ENCODE peak calls at places on chromosome 18, in nine cellular contexts. One of them, this sample, is unnamed.

GRCh38 chr18:77115461-77115907 is 17.1 kb downstream of the MBP start:
- DNase-seq in GM10248: no peak
- DNase-seq in vagina: no peak
- DNase-seq in NCI-H1092 treated with DMSO at 0.1 percent for 48 hours: no peak
- DNase-seq in T-helper 1 cell: no peak
- DNase-seq in effector CD4-positive, alpha-beta T cell: no peak
- DNase-seq in NCI-H748 treated with DMSO at 0.1 percent for 48 hours: no peak
- DNase-seq in PC-9: no peak
- DNase-seq in EL: no peak
- DNase-seq in this sample: no peak

GRCh38 chr18:12046751-12047335 is 46.8 kb upstream of the ANKRD62 start:
- DNase-seq in GM10248: no peak
- DNase-seq in vagina: no peak
- DNase-seq in NCI-H1092 treated with DMSO at 0.1 percent for 48 hours: no peak
- DNase-seq in T-helper 1 cell: no peak
- DNase-seq in effector CD4-positive, alpha-beta T cell: no peak
- DNase-seq in NCI-H748 treated with DMSO at 0.1 percent for 48 hours: no peak
- DNase-seq in PC-9: no peak
- DNase-seq in EL: no peak
- DNase-seq in this sample: no peak

GRCh38 chr18:32086866-32087265 is 4.8 kb upstream of the RNF138 start:
- DNase-seq in GM10248: no peak
- DNase-seq in vagina: no peak
- DNase-seq in NCI-H1092 treated with DMSO at 0.1 percent for 48 hours: no peak
- DNase-seq in T-helper 1 cell: no peak
- DNase-seq in effector CD4-positive, alpha-beta T cell: no peak
- DNase-seq in NCI-H748 treated with DMSO at 0.1 percent for 48 hours: no peak
- DNase-seq in PC-9: no peak
- DNase-seq in EL: peak; percentile 52
- DNase-seq in this sample: no peak

GRCh38 chr18:5900249-5900648 is 4.9 kb upstream of the TMEM200C start:
- DNase-seq in GM10248: no peak
- DNase-seq in vagina: no peak
- DNase-seq in NCI-H1092 treated with DMSO at 0.1 percent for 48 hours: no peak
- DNase-seq in T-helper 1 cell: no peak
- DNase-seq in effector CD4-positive, alpha-beta T cell: no peak
- DNase-seq in NCI-H748 treated with DMSO at 0.1 percent for 48 hours: peak; percentile 11
- DNase-seq in PC-9: no peak
- DNase-seq in EL: no peak
- DNase-seq in this sample: no peak

GRCh38 chr18:1760901-1761300 is 810.4 kb downstream of the METTL4 start:
- DNase-seq in GM10248: no peak
- DNase-seq in vagina: no peak
- DNase-seq in NCI-H1092 treated with DMSO at 0.1 percent for 48 hours: no peak
- DNase-seq in T-helper 1 cell: no peak
- DNase-seq in effector CD4-positive, alpha-beta T cell: no peak
- DNase-seq in NCI-H748 treated with DMSO at 0.1 percent for 48 hours: no peak
- DNase-seq in PC-9: no peak
- DNase-seq in EL: no peak
- DNase-seq in this sample: no peak

GRCh38 chr18:72866901-72867701 is 686 bp downstream of the NETO1 start:
- DNase-seq in GM10248: peak; percentile 25
- DNase-seq in vagina: no peak
- DNase-seq in NCI-H1092 treated with DMSO at 0.1 percent for 48 hours: peak; percentile 58
- DNase-seq in T-helper 1 cell: no peak
- DNase-seq in effector CD4-positive, alpha-beta T cell: no peak
- DNase-seq in NCI-H748 treated with DMSO at 0.1 percent for 48 hours: peak; percentile 20
- DNase-seq in PC-9: no peak
- DNase-seq in EL: no peak
- DNase-seq in this sample: no peak

GRCh38 chr18:49185636-49186035 is 234.9 kb upstream of the SMAD7 start:
- DNase-seq in GM10248: no peak
- DNase-seq in vagina: no peak
- DNase-seq in NCI-H1092 treated with DMSO at 0.1 percent for 48 hours: no peak
- DNase-seq in T-helper 1 cell: no peak
- DNase-seq in effector CD4-positive, alpha-beta T cell: no peak
- DNase-seq in NCI-H748 treated with DMSO at 0.1 percent for 48 hours: no peak
- DNase-seq in PC-9: no peak
- DNase-seq in EL: no peak
- DNase-seq in this sample: no peak

GRCh38 chr18:56933472-56933871 is 213.4 kb upstream of the BOD1L2 start:
- DNase-seq in GM10248: no peak
- DNase-seq in vagina: no peak
- DNase-seq in NCI-H1092 treated with DMSO at 0.1 percent for 48 hours: no peak
- DNase-seq in T-helper 1 cell: no peak
- DNase-seq in effector CD4-positive, alpha-beta T cell: no peak
- DNase-seq in NCI-H748 treated with DMSO at 0.1 percent for 48 hours: no peak
- DNase-seq in PC-9: no peak
- DNase-seq in EL: no peak
- DNase-seq in this sample: no peak

GRCh38 chr18:44723973-44724778 is 43.5 kb downstream of the SETBP1 start:
- DNase-seq in GM10248: no peak
- DNase-seq in vagina: no peak
- DNase-seq in NCI-H1092 treated with DMSO at 0.1 percent for 48 hours: no peak
- DNase-seq in T-helper 1 cell: no peak
- DNase-seq in effector CD4-positive, alpha-beta T cell: no peak
- DNase-seq in NCI-H748 treated with DMSO at 0.1 percent for 48 hours: no peak
- DNase-seq in PC-9: no peak
- DNase-seq in EL: no peak
- DNase-seq in this sample: no peak

GRCh38 chr18:25759111-25759510 is 331.3 kb downstream of the SS18 start:
- DNase-seq in GM10248: no peak
- DNase-seq in vagina: no peak
- DNase-seq in NCI-H1092 treated with DMSO at 0.1 percent for 48 hours: no peak
- DNase-seq in T-helper 1 cell: no peak
- DNase-seq in effector CD4-positive, alpha-beta T cell: no peak
- DNase-seq in NCI-H748 treated with DMSO at 0.1 percent for 48 hours: no peak
- DNase-seq in PC-9: no peak
- DNase-seq in EL: peak; percentile 52
- DNase-seq in this sample: no peak

GRCh38 chr18:75115514-75115913 is 93.4 kb downstream of the PTGR3 start:
- DNase-seq in GM10248: no peak
- DNase-seq in vagina: no peak
- DNase-seq in NCI-H1092 treated with DMSO at 0.1 percent for 48 hours: no peak
- DNase-seq in T-helper 1 cell: no peak
- DNase-seq in effector CD4-positive, alpha-beta T cell: no peak
- DNase-seq in NCI-H748 treated with DMSO at 0.1 percent for 48 hours: no peak
- DNase-seq in PC-9: no peak
- DNase-seq in EL: no peak
- DNase-seq in this sample: no peak

GRCh38 chr18:56374005-56374655 is 264.3 kb downstream of the TXNL1 start:
- DNase-seq in GM10248: no peak
- DNase-seq in vagina: no peak
- DNase-seq in NCI-H1092 treated with DMSO at 0.1 percent for 48 hours: no peak
- DNase-seq in T-helper 1 cell: no peak
- DNase-seq in effector CD4-positive, alpha-beta T cell: no peak
- DNase-seq in NCI-H748 treated with DMSO at 0.1 percent for 48 hours: no peak
- DNase-seq in PC-9: no peak
- DNase-seq in EL: peak; percentile 4
- DNase-seq in this sample: no peak

GRCh38 chr18:13136056-13136688 is 82.4 kb upstream of the LDLRAD4 start:
- DNase-seq in GM10248: peak; percentile 56
- DNase-seq in vagina: no peak
- DNase-seq in NCI-H1092 treated with DMSO at 0.1 percent for 48 hours: no peak
- DNase-seq in T-helper 1 cell: peak; percentile 33
- DNase-seq in effector CD4-positive, alpha-beta T cell: peak; percentile 13
- DNase-seq in NCI-H748 treated with DMSO at 0.1 percent for 48 hours: no peak
- DNase-seq in PC-9: peak; percentile 53
- DNase-seq in EL: no peak
- DNase-seq in this sample: no peak

GRCh38 chr18:22856870-22857269 is 76.3 kb upstream of the RBBP8 start:
- DNase-seq in GM10248: no peak
- DNase-seq in vagina: no peak
- DNase-seq in NCI-H1092 treated with DMSO at 0.1 percent for 48 hours: no peak
- DNase-seq in T-helper 1 cell: no peak
- DNase-seq in effector CD4-positive, alpha-beta T cell: no peak
- DNase-seq in NCI-H748 treated with DMSO at 0.1 percent for 48 hours: no peak
- DNase-seq in PC-9: no peak
- DNase-seq in EL: no peak
- DNase-seq in this sample: no peak

GRCh38 chr18:32057624-32058165 is 34.0 kb upstream of the RNF138 start:
- DNase-seq in GM10248: no peak
- DNase-seq in vagina: no peak
- DNase-seq in NCI-H1092 treated with DMSO at 0.1 percent for 48 hours: no peak
- DNase-seq in T-helper 1 cell: no peak
- DNase-seq in effector CD4-positive, alpha-beta T cell: no peak
- DNase-seq in NCI-H748 treated with DMSO at 0.1 percent for 48 hours: no peak
- DNase-seq in PC-9: no peak
- DNase-seq in EL: no peak
- DNase-seq in this sample: no peak

GRCh38 chr18:70154591-70155194 is 50.8 kb downstream of the RTTN start:
- DNase-seq in GM10248: no peak
- DNase-seq in vagina: no peak
- DNase-seq in NCI-H1092 treated with DMSO at 0.1 percent for 48 hours: no peak
- DNase-seq in T-helper 1 cell: no peak
- DNase-seq in effector CD4-positive, alpha-beta T cell: no peak
- DNase-seq in NCI-H748 treated with DMSO at 0.1 percent for 48 hours: no peak
- DNase-seq in PC-9: peak; percentile 44
- DNase-seq in EL: peak; percentile 96
- DNase-seq in this sample: no peak

GRCh38 chr18:41324020-41324791 is 630.8 kb upstream of the PIK3C3 start:
- DNase-seq in GM10248: no peak
- DNase-seq in vagina: no peak
- DNase-seq in NCI-H1092 treated with DMSO at 0.1 percent for 48 hours: no peak
- DNase-seq in T-helper 1 cell: no peak
- DNase-seq in effector CD4-positive, alpha-beta T cell: no peak
- DNase-seq in NCI-H748 treated with DMSO at 0.1 percent for 48 hours: no peak
- DNase-seq in PC-9: no peak
- DNase-seq in EL: no peak
- DNase-seq in this sample: no peak

GRCh38 chr18:75173125-75173432 is 35.9 kb downstream of the PTGR3 start:
- DNase-seq in GM10248: peak; percentile 85
- DNase-seq in vagina: no peak
- DNase-seq in NCI-H1092 treated with DMSO at 0.1 percent for 48 hours: peak; percentile 12
- DNase-seq in T-helper 1 cell: no peak
- DNase-seq in effector CD4-positive, alpha-beta T cell: no peak
- DNase-seq in NCI-H748 treated with DMSO at 0.1 percent for 48 hours: no peak
- DNase-seq in PC-9: no peak
- DNase-seq in EL: peak; percentile 14
- DNase-seq in this sample: no peak

GRCh38 chr18:34787931-34788532 is 77.9 kb downstream of the DTNA start:
- DNase-seq in GM10248: peak; percentile 45
- DNase-seq in vagina: no peak
- DNase-seq in NCI-H1092 treated with DMSO at 0.1 percent for 48 hours: peak; percentile 86
- DNase-seq in T-helper 1 cell: no peak
- DNase-seq in effector CD4-positive, alpha-beta T cell: peak; percentile 2
- DNase-seq in NCI-H748 treated with DMSO at 0.1 percent for 48 hours: peak; percentile 84
- DNase-seq in PC-9: no peak
- DNase-seq in EL: peak; percentile 55
- DNase-seq in this sample: peak; percentile 16

GRCh38 chr18:56835331-56835730 is 184.2 kb downstream of the WDR7 start:
- DNase-seq in GM10248: no peak
- DNase-seq in vagina: no peak
- DNase-seq in NCI-H1092 treated with DMSO at 0.1 percent for 48 hours: no peak
- DNase-seq in T-helper 1 cell: no peak
- DNase-seq in effector CD4-positive, alpha-beta T cell: no peak
- DNase-seq in NCI-H748 treated with DMSO at 0.1 percent for 48 hours: no peak
- DNase-seq in PC-9: no peak
- DNase-seq in EL: peak; percentile 58
- DNase-seq in this sample: no peak

GRCh38 chr18:77131652-77132368 is 773 bp downstream of the MBP start:
- DNase-seq in GM10248: peak; percentile 75
- DNase-seq in vagina: no peak
- DNase-seq in NCI-H1092 treated with DMSO at 0.1 percent for 48 hours: peak; percentile 23
- DNase-seq in T-helper 1 cell: no peak
- DNase-seq in effector CD4-positive, alpha-beta T cell: no peak
- DNase-seq in NCI-H748 treated with DMSO at 0.1 percent for 48 hours: peak; percentile 44
- DNase-seq in PC-9: peak; percentile 49
- DNase-seq in EL: peak; percentile 41
- DNase-seq in this sample: no peak

GRCh38 chr18:77366725-77367641 is 117.3 kb downstream of the GALR1 start:
- DNase-seq in GM10248: no peak
- DNase-seq in vagina: no peak
- DNase-seq in NCI-H1092 treated with DMSO at 0.1 percent for 48 hours: peak; percentile 89
- DNase-seq in T-helper 1 cell: no peak
- DNase-seq in effector CD4-positive, alpha-beta T cell: no peak
- DNase-seq in NCI-H748 treated with DMSO at 0.1 percent for 48 hours: peak; percentile 91
- DNase-seq in PC-9: no peak
- DNase-seq in EL: no peak
- DNase-seq in this sample: no peak

GRCh38 chr18:55586841-55587240 is 1.2 kb downstream of the TCF4 start:
- DNase-seq in GM10248: no peak
- DNase-seq in vagina: no peak
- DNase-seq in NCI-H1092 treated with DMSO at 0.1 percent for 48 hours: peak; percentile 47
- DNase-seq in T-helper 1 cell: no peak
- DNase-seq in effector CD4-positive, alpha-beta T cell: no peak
- DNase-seq in NCI-H748 treated with DMSO at 0.1 percent for 48 hours: peak; percentile 28
- DNase-seq in PC-9: no peak
- DNase-seq in EL: peak; percentile 45
- DNase-seq in this sample: no peak

GRCh38 chr18:6731197-6731596 is 1.7 kb downstream of the ARHGAP28 start:
- DNase-seq in GM10248: no peak
- DNase-seq in vagina: no peak
- DNase-seq in NCI-H1092 treated with DMSO at 0.1 percent for 48 hours: peak; percentile 1
- DNase-seq in T-helper 1 cell: no peak
- DNase-seq in effector CD4-positive, alpha-beta T cell: no peak
- DNase-seq in NCI-H748 treated with DMSO at 0.1 percent for 48 hours: peak; percentile 48
- DNase-seq in PC-9: no peak
- DNase-seq in EL: peak; percentile 66
- DNase-seq in this sample: no peak

GRCh38 chr18:49708674-49709580 is 104.4 kb downstream of the ACAA2 start:
- DNase-seq in GM10248: no peak
- DNase-seq in vagina: no peak
- DNase-seq in NCI-H1092 treated with DMSO at 0.1 percent for 48 hours: no peak
- DNase-seq in T-helper 1 cell: no peak
- DNase-seq in effector CD4-positive, alpha-beta T cell: no peak
- DNase-seq in NCI-H748 treated with DMSO at 0.1 percent for 48 hours: no peak
- DNase-seq in PC-9: no peak
- DNase-seq in EL: no peak
- DNase-seq in this sample: no peak